ENCODE peak calls at places on chromosomes 1 and 21, in four cellular contexts. R is activated T-helper 1 cell treated with Interleukin-2 at 50 U/mL for 16 hours; Y is GM03348; E is activated CD8-positive, alpha-beta memory T cell treated with anti-CD3 and anti-CD28 coated beads, Interleukin-2, amount 50 U/mL, for 48 hours. G is an unnamed sample.

GRCh38 chr1:77068013-77068412 is 151.2 kb downstream of the PIGK start:
- DNase-seq in E (no peak), R (no peak), Y (no peak), G (peak; percentile 83)

GRCh38 chr1:218390625-218391024 is 45.5 kb downstream of the TGFB2 start:
- DNase-seq in Y (no peak), R (no peak), E (no peak), G (peak; percentile 39)

GRCh38 chr1:62343911-62344310 is 24.7 kb upstream of the KANK4 start:
- DNase-seq in E (no peak), R (no peak), Y (no peak), G (no peak)

GRCh38 chr1:2279210-2279639 is 51.1 kb downstream of the SKI start:
- DNase-seq in R (no peak), Y (peak; percentile 89), E (no peak), G (no peak)

GRCh38 chr1:181251001-181251712 is 162.7 kb downstream of the IER5 start:
- DNase-seq in Y (no peak), R (no peak), E (no peak), G (peak; percentile 93)

GRCh38 chr1:94456736-94457135 is 38.5 kb downstream of the ABCD3 start:
- DNase-seq in E (no peak), Y (no peak), R (no peak), G (no peak)

GRCh38 chr1:206854401-206855129 is 10.9 kb upstream of the IL20 start:
- DNase-seq in E (no peak), Y (no peak), R (no peak), G (no peak)

GRCh38 chr1:209641216-209642181 is 10.7 kb downstream of the LAMB3 start:
- DNase-seq in R (no peak), E (no peak), Y (peak; percentile 35), G (no peak)

GRCh38 chr1:210584439-210585113 is 255.9 kb downstream of the HHAT start:
- DNase-seq in E (peak; percentile 84), Y (peak; percentile 84), R (peak; percentile 10), G (peak; percentile 40)

GRCh38 chr1:1033009-1033587 is 13.2 kb downstream of the AGRN start:
- DNase-seq in Y (peak; percentile 82), R (peak; percentile 66), E (peak; percentile 95), G (peak; percentile 50)

GRCh38 chr1:1374861-1375662 is at the start of gene AURKAIP1:
- DNase-seq in E (peak; percentile 94), R (peak; percentile 92), Y (peak; percentile 97), G (peak; percentile 99)

GRCh38 chr1:213122514-213122929 is 71.5 kb downstream of the RPS6KC1 start:
- DNase-seq in Y (peak; percentile 20), E (no peak), R (no peak), G (no peak)

GRCh38 chr1:58754683-58755467 is 29.0 kb downstream of the JUN start:
- DNase-seq in E (no peak), Y (no peak), R (no peak), G (no peak)

GRCh38 chr1:182235952-182236650 is 155.5 kb downstream of the GLUL start:
- DNase-seq in Y (peak; percentile 19), R (no peak), E (no peak), G (peak; percentile 70)

GRCh38 chr1:203296456-203297073 is 8.8 kb upstream of the BTG2 start:
- DNase-seq in Y (peak; percentile 59), R (no peak), E (no peak), G (no peak)

GRCh38 chr1:10353282-10353681 is 45.6 kb upstream of the PGD start:
- DNase-seq in Y (no peak), E (no peak), R (no peak), G (no peak)

GRCh38 chr21:26761174-26761915 is 83.9 kb downstream of the ADAMTS1 start:
- DNase-seq in R (no peak), Y (no peak), E (no peak), G (no peak)

GRCh38 chr1:97634758-97635157 is 286.1 kb downstream of the DPYD start:
- DNase-seq in Y (no peak), R (no peak), E (no peak), G (no peak)

GRCh38 chr1:208203848-208204609 is 40.2 kb downstream of the PLXNA2 start:
- DNase-seq in E (no peak), Y (peak; percentile 63), R (no peak), G (no peak)

GRCh38 chr1:155983191-155984023 is 5.1 kb upstream of the ARHGEF2 start:
- DNase-seq in Y (peak; percentile 87), E (no peak), R (no peak), G (peak; percentile 88)

GRCh38 chr1:202934755-202935154 is 7.7 kb upstream of the KLHL12 start:
- DNase-seq in E (no peak), R (no peak), Y (no peak), G (no peak)

GRCh38 chr1:233240839-233241682 is 54.5 kb downstream of the PCNX2 start:
- DNase-seq in E (no peak), R (no peak), Y (peak; percentile 68), G (no peak)

GRCh38 chr1:2334883-2335534 is 56.3 kb downstream of the MORN1 start:
- DNase-seq in E (no peak), R (no peak), Y (no peak), G (peak; percentile 21)

GRCh38 chr1:221246628-221247027 is 367.4 kb downstream of the HLX start:
- DNase-seq in Y (no peak), R (no peak), E (no peak), G (no peak)

GRCh38 chr1:61851849-61852692 is 109.8 kb downstream of the PATJ start:
- DNase-seq in R (no peak), Y (peak; percentile 61), E (no peak), G (peak; percentile 35)

GRCh38 chr1:93768380-93768863 is 86.8 kb upstream of the BCAR3 start:
- DNase-seq in E (no peak), Y (no peak), R (no peak), G (no peak)

GRCh38 chr1:172145231-172145651 is 275.2 kb upstream of the C1orf105 start:
- DNase-seq in R (no peak), E (no peak), Y (no peak), G (no peak)

GRCh38 chr1:225464851-225465792 is 37.3 kb upstream of the LBR start:
- DNase-seq in E (no peak), R (no peak), Y (no peak), G (peak; percentile 75)

GRCh38 chr21:35138665-35139381 is 89.7 kb upstream of the RUNX1 start:
- DNase-seq in E (peak; percentile 77), Y (peak; percentile 27), R (no peak), G (peak; percentile 100)

GRCh38 chr1:9687120-9687875 is 35.8 kb downstream of the PIK3CD start:
- DNase-seq in Y (peak; percentile 68), E (peak; percentile 84), R (peak; percentile 49), G (peak; percentile 84)

GRCh38 chr21:29351691-29352090 is 53.0 kb downstream of the BACH1 start:
- DNase-seq in Y (peak; percentile 69), E (no peak), R (no peak), G (no peak)

GRCh38 chr1:209364716-209365115 is 218.8 kb upstream of the CAMK1G start:
- DNase-seq in R (no peak), E (no peak), Y (no peak), G (peak; percentile 98)

GRCh38 chr1:240831922-240832321 is 220.0 kb upstream of the GREM2 start:
- DNase-seq in R (no peak), E (no peak), Y (no peak), G (no peak)

GRCh38 chr1:28148880-28149195 is 27.7 kb downstream of the PTAFR start:
- DNase-seq in E (no peak), Y (no peak), R (no peak), G (no peak)

GRCh38 chr1:113090051-113090450 is 17.1 kb downstream of the LRIG2 start:
- DNase-seq in Y (no peak), R (no peak), E (no peak), G (no peak)

GRCh38 chr1:116504308-116505156 is 66.3 kb downstream of the CD58 start:
- DNase-seq in E (peak; percentile 80), R (peak; percentile 78), Y (peak; percentile 79), G (no peak)

GRCh38 chr1:100134872-100135271 is 1.9 kb downstream of the TRMT13 start:
- DNase-seq in R (no peak), Y (no peak), E (no peak), G (no peak)